ENCODE peak calls at places on chromosomes 12 and 14, in eight cellular contexts. U is astrocyte of the spinal cord, C is cardiac muscle cell, D is lower lobe of right lung, N is Calu3, B is fibroblast of pulmonary artery, Y is colonic mucosa, Q is GM20000. L is an unnamed sample.

GRCh38 chr14:23388996-23389395 is 12.2 kb downstream of the CMTM5 start:
- DNase-seq in U (no peak), C (no peak), D (no peak), N (no peak), B (no peak), Y (no peak), Q (no peak), L (no peak)

GRCh38 chr12:15883536-15883935 is 1.3 kb downstream of the STRAP start:
- DNase-seq in U (no peak), C (no peak), D (no peak), N (no peak), B (no peak), Y (no peak), Q (no peak), L (no peak)

GRCh38 chr12:88505696-88506095 is 74.6 kb downstream of the KITLG start:
- DNase-seq in U (no peak), C (no peak), D (no peak), N (no peak), B (no peak), Y (no peak), Q (no peak), L (no peak)

GRCh38 chr12:110266980-110267620 is 13.9 kb upstream of the ATP2A2 start:
- DNase-seq in U (peak; percentile 87), C (peak; percentile 64), D (no peak), N (no peak), B (peak; percentile 90), Y (no peak), Q (no peak), L (no peak)

GRCh38 chr14:104467641-104468040 is 111.9 kb upstream of the C14orf180 start:
- DNase-seq in U (no peak), C (no peak), D (no peak), N (no peak), B (no peak), Y (no peak), Q (no peak), L (no peak)

GRCh38 chr14:105690671-105691070 is 164.3 kb downstream of the TMEM121 start:
- DNase-seq in U (no peak), C (no peak), D (no peak), N (no peak), B (no peak), Y (no peak), Q (no peak), L (no peak)

GRCh38 chr14:76394569-76394968 is 18.6 kb downstream of the ESRRB start:
- DNase-seq in U (no peak), C (no peak), D (no peak), N (no peak), B (no peak), Y (no peak), Q (no peak), L (no peak)

GRCh38 chr14:86057018-86057667 is 527.2 kb downstream of the FLRT2 start:
- DNase-seq in U (peak; percentile 16), C (peak; percentile 63), D (no peak), N (no peak), B (peak; percentile 45), Y (no peak), Q (peak; percentile 12), L (peak; percentile 30)

GRCh38 chr14:25001096-25001982 is 48.6 kb downstream of the STXBP6 start:
- DNase-seq in U (no peak), C (no peak), D (no peak), N (no peak), B (peak; percentile 60), Y (no peak), Q (no peak), L (no peak)

GRCh38 chr14:94643316-94644101 is 31.3 kb downstream of the SERPINA3 start:
- DNase-seq in U (no peak), C (no peak), D (no peak), N (no peak), B (no peak), Y (no peak), Q (no peak), L (no peak)

GRCh38 chr12:68675098-68675842 is 11.5 kb upstream of the NUP107 start:
- DNase-seq in U (no peak), C (no peak), D (peak; percentile 54), N (no peak), B (no peak), Y (peak; percentile 35), Q (no peak), L (peak; percentile 27)

GRCh38 chr14:86065407-86065806 is 535.5 kb downstream of the FLRT2 start:
- DNase-seq in U (no peak), C (no peak), D (no peak), N (no peak), B (no peak), Y (no peak), Q (no peak), L (no peak)

GRCh38 chr14:35355981-35356839 is 48.3 kb downstream of the NFKBIA start:
- DNase-seq in U (no peak), C (no peak), D (peak; percentile 43), N (peak; percentile 81), B (peak; percentile 83), Y (peak; percentile 93), Q (peak; percentile 61), L (no peak)

GRCh38 chr12:58833844-58834243 is 86.5 kb downstream of the LRIG3 start:
- DNase-seq in U (no peak), C (no peak), D (no peak), N (no peak), B (no peak), Y (no peak), Q (no peak), L (no peak)

GRCh38 chr12:1220127-1221092 is 229.4 kb downstream of the ERC1 start:
- DNase-seq in U (no peak), C (peak; percentile 30), D (no peak), N (no peak), B (peak; percentile 8), Y (peak; percentile 81), Q (no peak), L (no peak)

GRCh38 chr12:79687711-79688270 is 3.0 kb downstream of the PAWR start:
- DNase-seq in U (peak; percentile 43), C (no peak), D (no peak), N (no peak), B (no peak), Y (no peak), Q (no peak), L (no peak)

GRCh38 chr12:105100998-105101397 is 6.5 kb upstream of the WASHC4 start:
- DNase-seq in U (no peak), C (no peak), D (no peak), N (no peak), B (peak; percentile 62), Y (no peak), Q (no peak), L (no peak)

GRCh38 chr12:125852116-125852515 is 786.9 kb downstream of the AACS start:
- DNase-seq in U (no peak), C (no peak), D (no peak), N (no peak), B (peak; percentile 5), Y (no peak), Q (no peak), L (no peak)
- TF ChIP-seq CTCF in U (no peak), C (no peak), D (no peak), N (no peak), B (no peak), Y (no peak), Q (no peak), L (no peak)

DNA sequence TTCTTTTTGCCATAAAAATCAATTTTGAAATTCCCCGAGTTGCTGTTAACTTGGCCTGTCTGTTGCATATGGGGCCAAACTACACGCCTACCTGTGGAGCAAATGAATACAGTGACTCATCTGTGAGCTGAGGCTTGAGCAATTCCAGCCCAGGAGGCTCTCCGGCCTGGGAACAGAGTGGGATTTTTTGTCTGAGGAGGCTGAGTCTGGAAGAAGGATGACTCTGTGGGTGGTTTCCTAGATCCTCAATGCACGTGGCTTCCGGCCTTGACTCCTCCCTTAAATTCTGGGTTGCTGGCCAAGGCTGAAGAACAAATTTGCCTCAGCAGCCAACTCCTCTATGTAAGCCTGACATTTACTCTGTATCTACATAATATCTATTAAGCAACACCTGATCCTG is 124.1 kb downstream of the SSPN start:
- DNase-seq in U (peak; percentile 93), C (no peak), D (peak; percentile 46), N (no peak), B (peak; percentile 97), Y (no peak), Q (no peak), L (no peak)
- TF ChIP-seq CTCF in U (no peak), C (no peak), D (no peak), N (no peak), B (no peak), Y (no peak), Q (no peak), L (no peak)

DNA sequence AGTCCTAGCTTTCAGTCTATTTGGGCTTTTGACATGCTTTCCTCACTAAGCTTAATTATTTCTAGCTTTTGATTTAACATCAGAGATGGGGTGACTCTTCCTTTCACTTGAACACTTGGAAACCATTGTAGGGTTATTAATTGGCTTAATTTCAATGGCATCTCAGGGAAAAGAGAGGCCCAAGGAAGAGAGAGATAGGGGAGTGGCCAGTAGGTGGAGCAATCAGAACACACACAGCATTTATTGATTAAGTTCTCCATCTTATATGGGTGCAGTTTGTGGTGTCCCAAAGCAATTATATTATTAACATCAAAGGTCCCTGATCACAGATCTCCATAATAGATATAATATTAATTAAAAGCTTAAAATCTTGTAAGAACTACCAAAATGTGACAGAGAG is 1466.1 kb upstream of the SEL1L start:
- DNase-seq in U (no peak), C (peak; percentile 10), D (no peak), N (no peak), B (no peak), Y (no peak), Q (no peak), L (no peak)
- TF ChIP-seq CTCF in U (peak; percentile 22), C (no peak), D (peak; percentile 19), N (no peak), B (no peak), Y (no peak), Q (no peak), L (peak; percentile 38)

GRCh38 chr12:18887368-18887767 is 149.4 kb downstream of the CAPZA3 start:
- DNase-seq in U (no peak), C (no peak), D (no peak), N (no peak), B (no peak), Y (no peak), Q (no peak), L (no peak)

GRCh38 chr12:18886962-18887361 is 149.0 kb downstream of the CAPZA3 start:
- DNase-seq in U (no peak), C (no peak), D (no peak), N (no peak), B (peak; percentile 5), Y (no peak), Q (no peak), L (no peak)

GRCh38 chr12:18888062-18888461 is 150.1 kb downstream of the CAPZA3 start:
- DNase-seq in U (no peak), C (no peak), D (no peak), N (no peak), B (no peak), Y (no peak), Q (no peak), L (no peak)

GRCh38 chr12:18882690-18883089 is 144.8 kb downstream of the CAPZA3 start:
- DNase-seq in U (no peak), C (no peak), D (no peak), N (no peak), B (no peak), Y (no peak), Q (no peak), L (no peak)
- TF ChIP-seq CTCF in U (no peak), C (no peak), D (no peak), N (no peak), B (no peak), Y (no peak), Q (no peak), L (no peak)

GRCh38 chr12:49885118-49885517 is 18.6 kb downstream of the FAIM2 start:
- DNase-seq in U (no peak), C (no peak), D (peak; percentile 33), N (no peak), B (no peak), Y (no peak), Q (no peak), L (no peak)
- TF ChIP-seq CTCF in U (no peak), C (no peak), D (no peak), N (no peak), B (no peak), Y (no peak), Q (no peak), L (no peak)

L was measured in endothelial cell.